ENCODE peak calls at places on chromosome 19, in five cellular contexts. One of them, this sample, is unnamed.

GRCh38 chr19:29793116-29793727 is 18.6 kb upstream of the CCNE1 start:
- DNase-seq in fibroblast of lung: no peak
- DNase-seq in endothelial cell of umbilical vein: no peak
- DNase-seq in GM23338: no peak
- DNase-seq in PC-9: no peak
- DNase-seq in this sample: no peak

GRCh38 chr19:52171321-52172169 is at the start of gene ZNF836:
- DNase-seq in fibroblast of lung: peak; percentile 77
- DNase-seq in endothelial cell of umbilical vein: peak; percentile 81
- DNase-seq in GM23338: peak; percentile 96
- DNase-seq in PC-9: peak; percentile 88
- DNase-seq in this sample: peak; percentile 73

GRCh38 chr19:50478901-50479715 is 2.5 kb upstream of the GARIN5A start:
- DNase-seq in fibroblast of lung: peak; percentile 29
- DNase-seq in endothelial cell of umbilical vein: no peak
- DNase-seq in GM23338: peak; percentile 89
- DNase-seq in PC-9: no peak
- DNase-seq in this sample: peak; percentile 33

GRCh38 chr19:16076958-16077611 is 790 bp downstream of the TPM4 start:
- DNase-seq in fibroblast of lung: peak; percentile 31
- DNase-seq in endothelial cell of umbilical vein: peak; percentile 35
- DNase-seq in GM23338: peak; percentile 68
- DNase-seq in PC-9: no peak
- DNase-seq in this sample: peak; percentile 29

GRCh38 chr19:31261651-31262331 is 87.4 kb downstream of the TSHZ3 start:
- DNase-seq in fibroblast of lung: peak; percentile 91
- DNase-seq in endothelial cell of umbilical vein: no peak
- DNase-seq in GM23338: no peak
- DNase-seq in PC-9: no peak
- DNase-seq in this sample: no peak

GRCh38 chr19:58354478-58355030 is 1.3 kb upstream of the A1BG start:
- DNase-seq in fibroblast of lung: no peak
- DNase-seq in endothelial cell of umbilical vein: no peak
- DNase-seq in GM23338: no peak
- DNase-seq in PC-9: no peak
- DNase-seq in this sample: no peak

GRCh38 chr19:55451522-55452380 is 8.7 kb upstream of the SHISA7 start:
- DNase-seq in fibroblast of lung: no peak
- DNase-seq in endothelial cell of umbilical vein: no peak
- DNase-seq in GM23338: no peak
- DNase-seq in PC-9: no peak
- DNase-seq in this sample: no peak

GRCh38 chr19:15253076-15253475 is 20.8 kb upstream of the EPHX3 start:
- DNase-seq in fibroblast of lung: no peak
- DNase-seq in endothelial cell of umbilical vein: no peak
- DNase-seq in GM23338: no peak
- DNase-seq in PC-9: no peak
- DNase-seq in this sample: no peak

GRCh38 chr19:44611812-44612295 is 1.5 kb upstream of the IGSF23 start:
- DNase-seq in fibroblast of lung: no peak
- DNase-seq in endothelial cell of umbilical vein: no peak
- DNase-seq in GM23338: no peak
- DNase-seq in PC-9: no peak
- DNase-seq in this sample: no peak

GRCh38 chr19:45355402-45355801 is 14.9 kb downstream of the KLC3 start:
- DNase-seq in fibroblast of lung: no peak
- DNase-seq in endothelial cell of umbilical vein: no peak
- DNase-seq in GM23338: no peak
- DNase-seq in PC-9: no peak
- DNase-seq in this sample: no peak

GRCh38 chr19:18339703-18340102 is 695 bp upstream of the PGPEP1 start:
- DNase-seq in fibroblast of lung: no peak
- DNase-seq in endothelial cell of umbilical vein: no peak
- DNase-seq in GM23338: peak; percentile 74
- DNase-seq in PC-9: peak; percentile 28
- DNase-seq in this sample: no peak

GRCh38 chr19:11656535-11656934 is 59.3 kb downstream of the ZNF627 start:
- DNase-seq in fibroblast of lung: no peak
- DNase-seq in endothelial cell of umbilical vein: no peak
- DNase-seq in GM23338: no peak
- DNase-seq in PC-9: no peak
- DNase-seq in this sample: no peak

GRCh38 chr19:45972081-45972943 is 1.4 kb downstream of the NOVA2 start:
- DNase-seq in fibroblast of lung: no peak
- DNase-seq in endothelial cell of umbilical vein: no peak
- DNase-seq in GM23338: no peak
- DNase-seq in PC-9: no peak
- DNase-seq in this sample: no peak

GRCh38 chr19:35142531-35143230 is 374 bp upstream of the FXYD7 start:
- DNase-seq in fibroblast of lung: peak; percentile 29
- DNase-seq in endothelial cell of umbilical vein: peak; percentile 43
- DNase-seq in GM23338: peak; percentile 91
- DNase-seq in PC-9: peak; percentile 69
- DNase-seq in this sample: no peak

GRCh38 chr19:50646074-50646807 is 3.0 kb upstream of the C19orf81 start:
- DNase-seq in fibroblast of lung: peak; percentile 26
- DNase-seq in endothelial cell of umbilical vein: no peak
- DNase-seq in GM23338: no peak
- DNase-seq in PC-9: peak; percentile 5
- DNase-seq in this sample: peak; percentile 39

GRCh38 chr19:39372047-39372802 is 18.7 kb downstream of the PAF1 start:
- DNase-seq in fibroblast of lung: peak; percentile 96
- DNase-seq in endothelial cell of umbilical vein: peak; percentile 75
- DNase-seq in GM23338: no peak
- DNase-seq in PC-9: no peak
- DNase-seq in this sample: peak; percentile 20

GRCh38 chr19:18735752-18736151 is 52.3 kb downstream of the CRTC1 start:
- DNase-seq in fibroblast of lung: no peak
- DNase-seq in endothelial cell of umbilical vein: no peak
- DNase-seq in GM23338: no peak
- DNase-seq in PC-9: no peak
- DNase-seq in this sample: no peak

GRCh38 chr19:34228347-34228746 is 26.0 kb upstream of the GARRE1 start:
- DNase-seq in fibroblast of lung: no peak
- DNase-seq in endothelial cell of umbilical vein: no peak
- DNase-seq in GM23338: no peak
- DNase-seq in PC-9: no peak
- DNase-seq in this sample: peak; percentile 37

GRCh38 chr19:5006201-5006600 is 37.3 kb downstream of the KDM4B start:
- DNase-seq in fibroblast of lung: no peak
- DNase-seq in endothelial cell of umbilical vein: no peak
- DNase-seq in GM23338: no peak
- DNase-seq in PC-9: no peak
- DNase-seq in this sample: no peak

GRCh38 chr19:34732548-34733255 is 1.3 kb upstream of the ZNF181 start:
- DNase-seq in fibroblast of lung: no peak
- DNase-seq in endothelial cell of umbilical vein: no peak
- DNase-seq in GM23338: peak; percentile 53
- DNase-seq in PC-9: no peak
- DNase-seq in this sample: no peak

GRCh38 chr19:6472713-6473112 is 8.6 kb downstream of the CRB3 start:
- DNase-seq in fibroblast of lung: no peak
- DNase-seq in endothelial cell of umbilical vein: no peak
- DNase-seq in GM23338: no peak
- DNase-seq in PC-9: no peak
- DNase-seq in this sample: no peak

GRCh38 chr19:13998426-13998825 is 7.7 kb downstream of the RFX1 start:
- DNase-seq in fibroblast of lung: no peak
- DNase-seq in endothelial cell of umbilical vein: no peak
- DNase-seq in GM23338: no peak
- DNase-seq in PC-9: no peak
- DNase-seq in this sample: no peak

GRCh38 chr19:18671303-18672043 is 12.0 kb upstream of the CRTC1 start:
- DNase-seq in fibroblast of lung: peak; percentile 36
- DNase-seq in endothelial cell of umbilical vein: no peak
- DNase-seq in GM23338: no peak
- DNase-seq in PC-9: no peak
- DNase-seq in this sample: no peak

GRCh38 chr19:55383789-55384575 is at the start of gene TMEM238:
- DNase-seq in fibroblast of lung: peak; percentile 69
- DNase-seq in endothelial cell of umbilical vein: peak; percentile 64
- DNase-seq in GM23338: peak; percentile 90
- DNase-seq in PC-9: peak; percentile 86
- DNase-seq in this sample: peak; percentile 68

GRCh38 chr19:18423258-18424020 is 4.2 kb downstream of the SSBP4 start:
- DNase-seq in fibroblast of lung: no peak
- DNase-seq in endothelial cell of umbilical vein: no peak
- DNase-seq in GM23338: no peak
- DNase-seq in PC-9: no peak
- DNase-seq in this sample: no peak

GRCh38 chr19:4556574-4557185 is 2.8 kb downstream of the SEMA6B start:
- DNase-seq in fibroblast of lung: no peak
- DNase-seq in endothelial cell of umbilical vein: peak; percentile 43
- DNase-seq in GM23338: peak; percentile 80
- DNase-seq in PC-9: no peak
- DNase-seq in this sample: peak; percentile 29

GRCh38 chr19:14770944-14771839 is 7.2 kb downstream of the ADGRE2 start:
- DNase-seq in fibroblast of lung: no peak
- DNase-seq in endothelial cell of umbilical vein: no peak
- DNase-seq in GM23338: no peak
- DNase-seq in PC-9: no peak
- DNase-seq in this sample: no peak

GRCh38 chr19:39209196-39209595 is 5.1 kb upstream of the SYCN start:
- DNase-seq in fibroblast of lung: no peak
- DNase-seq in endothelial cell of umbilical vein: no peak
- DNase-seq in GM23338: no peak
- DNase-seq in PC-9: no peak
- DNase-seq in this sample: no peak

GRCh38 chr19:53041366-53041765 is 3.2 kb upstream of the ERVV-2 start:
- DNase-seq in fibroblast of lung: no peak
- DNase-seq in endothelial cell of umbilical vein: no peak
- DNase-seq in GM23338: no peak
- DNase-seq in PC-9: no peak
- DNase-seq in this sample: peak; percentile 14

GRCh38 chr19:4539697-4540581 is at the start of gene LRG1:
- DNase-seq in fibroblast of lung: no peak
- DNase-seq in endothelial cell of umbilical vein: peak; percentile 30
- DNase-seq in GM23338: peak; percentile 54
- DNase-seq in PC-9: peak; percentile 83
- DNase-seq in this sample: no peak

GRCh38 chr19:19537321-19538048 is 580 bp upstream of the CILP2 start:
- DNase-seq in fibroblast of lung: no peak
- DNase-seq in endothelial cell of umbilical vein: no peak
- DNase-seq in GM23338: peak; percentile 64
- DNase-seq in PC-9: no peak
- DNase-seq in this sample: no peak

GRCh38 chr19:4866595-4867424 is 657 bp downstream of the PLIN3 start:
- DNase-seq in fibroblast of lung: peak; percentile 44
- DNase-seq in endothelial cell of umbilical vein: peak; percentile 55
- DNase-seq in GM23338: peak; percentile 79
- DNase-seq in PC-9: peak; percentile 35
- DNase-seq in this sample: peak; percentile 38

GRCh38 chr19:50198431-50199253 is 4.8 kb upstream of the MYH14 start:
- DNase-seq in fibroblast of lung: no peak
- DNase-seq in endothelial cell of umbilical vein: no peak
- DNase-seq in GM23338: no peak
- DNase-seq in PC-9: no peak
- DNase-seq in this sample: no peak

GRCh38 chr19:19911150-19911549 is 10.4 kb downstream of the ZNF93 start:
- DNase-seq in fibroblast of lung: no peak
- DNase-seq in endothelial cell of umbilical vein: no peak
- DNase-seq in GM23338: no peak
- DNase-seq in PC-9: no peak
- DNase-seq in this sample: peak; percentile 14

GRCh38 chr19:3366761-3367571 is 583 bp downstream of the NFIC start:
- DNase-seq in fibroblast of lung: peak; percentile 63
- DNase-seq in endothelial cell of umbilical vein: peak; percentile 42
- DNase-seq in GM23338: no peak
- DNase-seq in PC-9: no peak
- DNase-seq in this sample: peak; percentile 18
- TF ChIP-seq EZH2 in fibroblast of lung: no peak
- TF ChIP-seq EZH2 in endothelial cell of umbilical vein: no peak
- TF ChIP-seq EZH2 in GM23338: peak; percentile 37
- TF ChIP-seq EZH2 in PC-9: no peak
- TF ChIP-seq EZH2 in this sample: no peak

GRCh38 chr19:1237754-1238372 is at the start of gene CBARP:
- DNase-seq in fibroblast of lung: no peak
- DNase-seq in endothelial cell of umbilical vein: no peak
- DNase-seq in GM23338: no peak
- DNase-seq in PC-9: no peak
- DNase-seq in this sample: no peak

GRCh38 chr19:1238373-1239303 is 833 bp upstream of the CBARP start:
- DNase-seq in fibroblast of lung: no peak
- DNase-seq in endothelial cell of umbilical vein: no peak
- DNase-seq in GM23338: no peak
- DNase-seq in PC-9: no peak
- DNase-seq in this sample: no peak

GRCh38 chr19:1236566-1236965 is 1.2 kb downstream of the CBARP start:
- DNase-seq in fibroblast of lung: no peak
- DNase-seq in endothelial cell of umbilical vein: no peak
- DNase-seq in GM23338: no peak
- DNase-seq in PC-9: no peak
- DNase-seq in this sample: no peak

GRCh38 chr19:1235625-1236538 is 1.9 kb downstream of the CBARP start:
- DNase-seq in fibroblast of lung: no peak
- DNase-seq in endothelial cell of umbilical vein: no peak
- DNase-seq in GM23338: no peak
- DNase-seq in PC-9: no peak
- DNase-seq in this sample: no peak

GRCh38 chr19:1237027-1237659 is 662 bp downstream of the CBARP start:
- DNase-seq in fibroblast of lung: no peak
- DNase-seq in endothelial cell of umbilical vein: peak; percentile 35
- DNase-seq in GM23338: no peak
- DNase-seq in PC-9: no peak
- DNase-seq in this sample: no peak
- TF ChIP-seq EZH2 in fibroblast of lung: no peak
- TF ChIP-seq EZH2 in endothelial cell of umbilical vein: no peak
- TF ChIP-seq EZH2 in GM23338: no peak
- TF ChIP-seq EZH2 in PC-9: no peak
- TF ChIP-seq EZH2 in this sample: no peak

GRCh38 chr19:42132851-42133528 is 744 bp upstream of the POU2F2 start:
- DNase-seq in fibroblast of lung: no peak
- DNase-seq in endothelial cell of umbilical vein: peak; percentile 45
- DNase-seq in GM23338: peak; percentile 94
- DNase-seq in PC-9: peak; percentile 83
- DNase-seq in this sample: peak; percentile 41
- TF ChIP-seq EZH2 in fibroblast of lung: no peak
- TF ChIP-seq EZH2 in endothelial cell of umbilical vein: no peak
- TF ChIP-seq EZH2 in GM23338: no peak
- TF ChIP-seq EZH2 in PC-9: no peak
- TF ChIP-seq EZH2 in this sample: no peak

GRCh38 chr19:8609210-8610040 is 1.1 kb downstream of the ADAMTS10 start:
- DNase-seq in fibroblast of lung: peak; percentile 59
- DNase-seq in endothelial cell of umbilical vein: peak; percentile 53
- DNase-seq in GM23338: peak; percentile 87
- DNase-seq in PC-9: no peak
- DNase-seq in this sample: no peak

GRCh38 chr19:8610928-8611284 is 391 bp upstream of the ADAMTS10 start:
- DNase-seq in fibroblast of lung: no peak
- DNase-seq in endothelial cell of umbilical vein: no peak
- DNase-seq in GM23338: peak; percentile 83
- DNase-seq in PC-9: no peak
- DNase-seq in this sample: no peak

GRCh38 chr19:8608858-8609209 is 1.7 kb downstream of the ADAMTS10 start:
- DNase-seq in fibroblast of lung: no peak
- DNase-seq in endothelial cell of umbilical vein: no peak
- DNase-seq in GM23338: no peak
- DNase-seq in PC-9: no peak
- DNase-seq in this sample: no peak

GRCh38 chr19:8611391-8611883 is 922 bp upstream of the ADAMTS10 start:
- DNase-seq in fibroblast of lung: no peak
- DNase-seq in endothelial cell of umbilical vein: no peak
- DNase-seq in GM23338: peak; percentile 59
- DNase-seq in PC-9: no peak
- DNase-seq in this sample: no peak

GRCh38 chr19:8610041-8610927 is at the start of gene ADAMTS10:
- DNase-seq in fibroblast of lung: peak; percentile 44
- DNase-seq in endothelial cell of umbilical vein: no peak
- DNase-seq in GM23338: peak; percentile 76
- DNase-seq in PC-9: no peak
- DNase-seq in this sample: no peak
- TF ChIP-seq EZH2 in fibroblast of lung: no peak
- TF ChIP-seq EZH2 in endothelial cell of umbilical vein: no peak
- TF ChIP-seq EZH2 in GM23338: no peak
- TF ChIP-seq EZH2 in PC-9: no peak
- TF ChIP-seq EZH2 in this sample: no peak